ENCODE peak calls at places on chromosome 10, in six cellular contexts. U is transverse colon, X is OCI-LY7, R is kidney, Y is colonic mucosa, G is tibial nerve. N is an unnamed sample.

GRCh38 chr10:61592581-61592980 is 70.1 kb upstream of the CABCOCO1 start:
- DNase-seq in U (no peak), X (peak; percentile 21), R (no peak), Y (no peak), G (no peak), N (no peak)

GRCh38 chr10:31912289-31912688 is 16.3 kb downstream of the ARHGAP12 start:
- DNase-seq in U (no peak), X (no peak), R (no peak), Y (no peak), G (no peak), N (no peak)

GRCh38 chr10:126839094-126839761 is 66.0 kb upstream of the DOCK1 start:
- DNase-seq in U (peak; percentile 73), X (no peak), R (peak; percentile 90), Y (peak; percentile 74), G (no peak), N (peak; percentile 63)

GRCh38 chr10:3780056-3780765 is 4.8 kb downstream of the KLF6 start:
- DNase-seq in U (no peak), X (no peak), R (no peak), Y (peak; percentile 20), G (no peak), N (no peak)

GRCh38 chr10:95761939-95762492 is 6.1 kb downstream of the ENTPD1 start:
- DNase-seq in U (no peak), X (no peak), R (no peak), Y (no peak), G (no peak), N (no peak)

GRCh38 chr10:68202965-68203358 is 29.0 kb downstream of the ATOH7 start:
- DNase-seq in U (no peak), X (no peak), R (no peak), Y (no peak), G (no peak), N (no peak)

GRCh38 chr10:17454181-17454800 is at the start of gene ST8SIA6:
- DNase-seq in U (peak; percentile 54), X (no peak), R (peak; percentile 83), Y (peak; percentile 51), G (no peak), N (peak; percentile 59)

GRCh38 chr10:17444062-17444714 is 10.2 kb downstream of the ST8SIA6 start:
- DNase-seq in U (no peak), X (no peak), R (no peak), Y (no peak), G (no peak), N (no peak)

GRCh38 chr10:71547841-71548493 is 151.2 kb downstream of the CDH23 start:
- DNase-seq in U (no peak), X (no peak), R (peak; percentile 91), Y (no peak), G (no peak), N (peak; percentile 76)

GRCh38 chr10:76405932-76406331 is 974.5 kb downstream of the LRMDA start:
- DNase-seq in U (no peak), X (no peak), R (no peak), Y (no peak), G (no peak), N (no peak)

DNA sequence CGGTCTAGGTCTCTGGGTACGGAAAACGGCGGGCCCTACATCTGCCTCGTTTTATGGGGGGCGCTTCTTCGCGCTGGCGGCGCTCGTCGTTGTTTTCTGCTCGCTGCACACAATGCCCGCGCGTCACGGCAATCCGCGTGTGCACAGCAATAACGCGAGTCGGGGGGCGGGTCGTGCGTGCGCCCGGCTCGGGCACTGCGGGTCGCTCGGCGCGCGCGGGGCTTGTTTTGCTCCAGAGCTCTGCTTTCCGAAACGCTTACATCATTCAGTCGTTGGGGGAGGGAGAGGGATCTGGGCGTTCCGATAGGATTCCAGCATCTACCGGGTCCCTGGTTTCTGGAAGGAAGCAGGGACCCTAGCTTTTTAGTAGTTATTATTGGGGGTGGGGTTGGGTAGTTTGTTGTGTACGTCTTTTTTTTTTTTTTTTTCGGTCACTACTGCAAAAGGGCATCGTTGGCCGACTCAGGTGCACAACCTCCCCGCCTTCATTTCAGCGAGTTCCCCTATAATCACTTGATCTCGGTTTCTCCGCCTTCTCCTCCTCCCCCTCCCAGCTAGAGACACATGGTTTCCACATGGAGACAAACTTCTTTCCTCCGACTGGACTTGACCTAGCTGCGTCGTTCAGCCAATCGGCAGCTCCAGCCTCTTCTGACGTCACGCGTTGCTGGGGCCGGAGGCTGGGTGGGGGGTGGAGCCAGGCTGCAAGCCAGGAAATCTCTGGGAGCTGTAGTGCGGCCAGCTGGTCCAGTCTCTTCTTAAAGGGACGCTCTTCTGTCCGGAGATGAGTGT is 3.5 kb downstream of the MXI1 start:
- DNase-seq in U (peak; percentile 98), X (peak; percentile 97), R (peak; percentile 99), Y (peak; percentile 98), G (peak; percentile 94), N (peak; percentile 95)
- H3K27ac ChIP-seq in U (peak overlapping the region; percentile 93), X (peak overlapping the region; percentile 56), R (peak overlapping the region; percentile 85), Y (peak overlapping the region; percentile 85), G (peak overlapping the region; percentile 100), N (peak overlapping the region; percentile 88)

GRCh38 chr10:112374724-112375541 is 1.0 kb downstream of the ACSL5 start:
- DNase-seq in U (peak; percentile 35), X (peak; percentile 51), R (no peak), Y (peak; percentile 48), G (no peak), N (no peak)
- H3K4me3 ChIP-seq in U (peak overlapping the region; percentile 60), X (peak overlapping the region; percentile 80), R (peak overlapping the region; percentile 57), Y (peak overlapping the region; percentile 50), G (no peak overlapping the region), N (peak overlapping the region; percentile 72)

GRCh38 chr10:124616836-124617130 is 127.4 kb downstream of the FAM53B start:
- DNase-seq in U (no peak), X (no peak), R (no peak), Y (no peak), G (no peak), N (no peak)
- H3K4me1 ChIP-seq in U (no peaks in the 10 kb centered on the region), X (peaks cover 57% of the 10 kb centered on the region), R (peaks cover 5% of the 10 kb centered on the region), Y (no peaks in the 10 kb centered on the region), G (peaks cover 56% of the 10 kb centered on the region), N (peaks cover 55% of the 10 kb centered on the region)

DNA sequence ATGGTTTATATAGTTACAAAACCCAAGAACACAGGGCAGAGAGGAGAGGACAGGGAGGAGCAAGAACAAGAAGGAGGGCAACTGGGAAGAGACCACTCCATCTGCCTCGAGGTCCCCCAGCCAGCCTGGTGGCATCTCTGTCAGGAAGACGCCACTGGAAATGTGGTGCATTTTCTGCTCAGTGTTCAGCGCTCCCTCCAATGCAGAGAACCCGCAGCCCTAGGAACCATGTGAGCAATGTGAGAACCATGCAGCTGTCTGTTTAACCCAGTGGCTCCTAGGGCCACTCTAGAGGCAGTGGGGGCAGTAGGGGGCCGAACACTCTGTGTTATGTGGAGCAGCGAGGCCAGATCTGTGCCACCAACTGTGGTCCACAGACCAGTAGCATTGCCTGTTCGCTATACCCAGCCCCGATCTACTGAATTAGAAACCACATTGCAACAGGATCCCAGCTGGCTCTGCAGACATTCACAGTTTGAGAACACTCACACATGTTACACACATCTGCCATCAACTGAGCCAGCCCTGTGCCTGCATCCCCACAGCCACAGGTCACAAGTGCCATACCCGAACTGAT is 110.2 kb downstream of the CPXM2 start:
- DNase-seq in U (no peak), X (no peak), R (no peak), Y (no peak), G (no peak), N (no peak)
- H3K27ac ChIP-seq in U (no peak overlapping the region), X (no peak overlapping the region), R (no peak overlapping the region), Y (no peak overlapping the region), G (peak overlapping the region; percentile 21), N (no peak overlapping the region)

GRCh38 chr10:1492641-1493040 is 244.7 kb downstream of the ADARB2 start:
- DNase-seq in U (no peak), X (no peak), R (no peak), Y (no peak), G (no peak), N (no peak)

GRCh38 chr10:1487288-1487687 is 250.0 kb downstream of the ADARB2 start:
- DNase-seq in U (no peak), X (no peak), R (no peak), Y (no peak), G (no peak), N (no peak)

GRCh38 chr10:1486841-1487240 is 250.5 kb downstream of the ADARB2 start:
- DNase-seq in U (no peak), X (no peak), R (no peak), Y (no peak), G (no peak), N (no peak)

GRCh38 chr10:1489801-1490200 is 247.5 kb downstream of the ADARB2 start:
- DNase-seq in U (no peak), X (peak; percentile 79), R (no peak), Y (no peak), G (no peak), N (no peak)

DNA sequence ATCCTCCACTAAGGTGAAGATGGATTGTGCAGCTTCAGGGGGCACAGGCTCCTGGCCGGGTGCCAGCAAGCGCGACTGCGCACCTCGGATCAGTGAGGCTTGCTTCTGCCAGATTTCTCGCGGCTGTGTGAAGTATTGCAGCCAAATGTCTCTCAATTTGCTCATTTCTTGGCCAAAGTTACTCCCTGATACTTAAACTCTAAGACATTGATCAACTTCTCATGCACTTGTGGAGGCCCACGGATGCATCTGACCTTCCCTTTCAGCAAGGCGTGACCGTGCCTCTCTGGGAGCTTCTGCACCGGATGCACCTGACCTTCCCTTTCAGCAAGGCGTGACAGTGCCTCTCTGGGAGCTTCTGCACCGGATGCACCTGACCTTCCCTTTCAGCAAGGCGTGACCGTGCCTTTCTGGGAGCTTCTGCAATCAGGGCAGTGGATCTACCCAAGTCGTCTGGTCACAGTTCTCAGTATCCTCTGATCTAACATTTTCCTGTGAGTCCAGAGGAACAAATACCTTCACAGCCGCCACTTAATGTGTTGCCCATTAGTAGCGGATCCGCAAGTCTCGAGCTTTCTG is 248.3 kb downstream of the ADARB2 start:
- DNase-seq in U (peak; percentile 45), X (peak; percentile 93), R (no peak), Y (no peak), G (no peak), N (no peak)
- H3K4me3 ChIP-seq in U (no peak overlapping the region), X (peak overlapping the region; percentile 46), R (no peak overlapping the region), Y (no peak overlapping the region), G (no peak overlapping the region), N (no peak overlapping the region)

GRCh38 chr10:114686013-114686412 is 27.9 kb upstream of the ABLIM1 start:
- DNase-seq in U (no peak), X (no peak), R (no peak), Y (no peak), G (no peak), N (no peak)

GRCh38 chr10:114685456-114685855 is 27.4 kb upstream of the ABLIM1 start:
- DNase-seq in U (no peak), X (no peak), R (no peak), Y (no peak), G (no peak), N (no peak)

GRCh38 chr10:114684085-114684821 is 26.2 kb upstream of the ABLIM1 start:
- DNase-seq in U (peak; percentile 80), X (no peak), R (peak; percentile 83), Y (peak; percentile 79), G (no peak), N (peak; percentile 69)

GRCh38 chr10:114684822-114685209 is 26.7 kb upstream of the ABLIM1 start:
- DNase-seq in U (no peak), X (no peak), R (no peak), Y (peak; percentile 62), G (no peak), N (no peak)

DNA sequence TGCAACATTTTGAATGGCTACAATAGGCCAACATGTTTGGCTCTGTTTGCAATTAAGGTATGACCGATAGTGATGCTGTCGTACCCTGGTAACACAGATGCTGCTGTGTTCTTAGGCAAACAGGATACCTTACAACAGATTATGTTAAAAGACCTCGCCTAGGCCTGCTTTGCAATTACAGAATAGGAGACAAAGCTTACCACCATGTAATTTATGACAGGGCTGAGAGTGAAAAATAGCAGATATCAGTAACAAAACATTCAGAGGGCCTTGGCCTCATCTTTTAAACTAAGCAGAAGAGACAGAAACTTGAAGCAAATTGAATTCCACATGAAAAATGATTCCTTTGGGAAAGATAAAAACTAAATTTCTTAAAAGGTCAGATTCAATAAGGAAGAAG is 29.4 kb upstream of the ABLIM1 start:
- DNase-seq in U (no peak), X (no peak), R (no peak), Y (no peak), G (no peak), N (no peak)
- H3K4me1 ChIP-seq in U (no peaks in the 10 kb centered on the region), X (no peaks in the 10 kb centered on the region), R (peaks cover 22% of the 10 kb centered on the region), Y (peaks cover 6% of the 10 kb centered on the region), G (peaks cover 25% of the 10 kb centered on the region), N (peaks cover 35% of the 10 kb centered on the region)